ENCODE peak calls at places on chromosomes 16 and 17, in four cellular contexts. One of them, this sample, is unnamed.

GRCh38 chr16:797120-797420 is 3.5 kb downstream of the GNG13 start:
- DNase-seq in RPMI7951: no peak
- DNase-seq in astrocyte of the cerebellum: no peak
- DNase-seq in T follicular helper cell: no peak
- DNase-seq in this sample: no peak

GRCh38 chr17:76642994-76643393 is 563 bp downstream of the ST6GALNAC1 start:
- DNase-seq in RPMI7951: no peak
- DNase-seq in astrocyte of the cerebellum: no peak
- DNase-seq in T follicular helper cell: no peak
- DNase-seq in this sample: no peak

GRCh38 chr17:33266611-33267010 is 26.5 kb downstream of the ASIC2 start:
- DNase-seq in RPMI7951: no peak
- DNase-seq in T follicular helper cell: no peak
- DNase-seq in astrocyte of the cerebellum: no peak
- DNase-seq in this sample: no peak

GRCh38 chr17:44122825-44123355 is 551 bp downstream of the HDAC5 start:
- DNase-seq in RPMI7951: no peak
- DNase-seq in T follicular helper cell: no peak
- DNase-seq in astrocyte of the cerebellum: no peak
- DNase-seq in this sample: no peak

GRCh38 chr16:87178977-87179376 is 138.2 kb downstream of the C16orf95 start:
- DNase-seq in T follicular helper cell: no peak
- DNase-seq in astrocyte of the cerebellum: no peak
- DNase-seq in RPMI7951: peak; percentile 87
- DNase-seq in this sample: no peak

GRCh38 chr17:37844158-37844976 is 79.8 kb upstream of the TBC1D3K start:
- DNase-seq in astrocyte of the cerebellum: no peak
- DNase-seq in T follicular helper cell: peak; percentile 4
- DNase-seq in RPMI7951: no peak
- DNase-seq in this sample: no peak

GRCh38 chr16:69089091-69089912 is 16.2 kb upstream of the HAS3 start:
- DNase-seq in T follicular helper cell: no peak
- DNase-seq in astrocyte of the cerebellum: no peak
- DNase-seq in RPMI7951: no peak
- DNase-seq in this sample: peak; percentile 76

GRCh38 chr16:12113581-12114375 is 137.2 kb downstream of the SNX29 start:
- DNase-seq in astrocyte of the cerebellum: no peak
- DNase-seq in RPMI7951: peak; percentile 76
- DNase-seq in T follicular helper cell: no peak
- DNase-seq in this sample: no peak

GRCh38 chr17:77963441-77963840 is 4.9 kb downstream of the TNRC6C start:
- DNase-seq in astrocyte of the cerebellum: peak; percentile 96
- DNase-seq in T follicular helper cell: peak; percentile 50
- DNase-seq in RPMI7951: peak; percentile 88
- DNase-seq in this sample: no peak

GRCh38 chr17:29619251-29619650 is 3.5 kb downstream of the CORO6 start:
- DNase-seq in RPMI7951: peak; percentile 63
- DNase-seq in astrocyte of the cerebellum: no peak
- DNase-seq in T follicular helper cell: no peak
- DNase-seq in this sample: no peak

GRCh38 chr16:85891033-85891775 is 7.8 kb upstream of the IRF8 start:
- DNase-seq in astrocyte of the cerebellum: no peak
- DNase-seq in RPMI7951: peak; percentile 46
- DNase-seq in T follicular helper cell: no peak
- DNase-seq in this sample: no peak

GRCh38 chr16:3349175-3349574 is 6.5 kb upstream of the OR2C1 start:
- DNase-seq in astrocyte of the cerebellum: no peak
- DNase-seq in T follicular helper cell: no peak
- DNase-seq in RPMI7951: no peak
- DNase-seq in this sample: peak; percentile 14

GRCh38 chr16:11386791-11387546 is 41.7 kb downstream of the RMI2 start:
- DNase-seq in T follicular helper cell: no peak
- DNase-seq in astrocyte of the cerebellum: no peak
- DNase-seq in RPMI7951: peak; percentile 21
- DNase-seq in this sample: peak; percentile 64

GRCh38 chr17:78390241-78391050 is 12.0 kb downstream of the PGS1 start:
- DNase-seq in T follicular helper cell: no peak
- DNase-seq in astrocyte of the cerebellum: peak; percentile 80
- DNase-seq in RPMI7951: peak; percentile 98
- DNase-seq in this sample: no peak

GRCh38 chr17:71521724-71522123 is 599.1 kb upstream of the SOX9 start:
- DNase-seq in RPMI7951: peak; percentile 25
- DNase-seq in T follicular helper cell: no peak
- DNase-seq in astrocyte of the cerebellum: no peak
- DNase-seq in this sample: no peak

GRCh38 chr17:50132104-50132794 is 2.3 kb upstream of the SAMD14 start:
- DNase-seq in RPMI7951: no peak
- DNase-seq in T follicular helper cell: no peak
- DNase-seq in astrocyte of the cerebellum: no peak
- DNase-seq in this sample: no peak

GRCh38 chr16:88649195-88649923 is 1.5 kb downstream of the CYBA start:
- DNase-seq in RPMI7951: no peak
- DNase-seq in astrocyte of the cerebellum: no peak
- DNase-seq in T follicular helper cell: no peak
- DNase-seq in this sample: no peak

GRCh38 chr17:11997147-11997971 is at the start of gene ZNF18:
- DNase-seq in astrocyte of the cerebellum: peak; percentile 78
- DNase-seq in T follicular helper cell: peak; percentile 92
- DNase-seq in RPMI7951: peak; percentile 88
- DNase-seq in this sample: peak; percentile 92

GRCh38 chr16:50945136-50945535 is 203.2 kb downstream of the CYLD start:
- DNase-seq in astrocyte of the cerebellum: no peak
- DNase-seq in T follicular helper cell: no peak
- DNase-seq in RPMI7951: no peak
- DNase-seq in this sample: no peak

GRCh38 chr16:74667215-74667765 is 613 bp upstream of the RFWD3 start:
- DNase-seq in RPMI7951: peak; percentile 56
- DNase-seq in T follicular helper cell: no peak
- DNase-seq in astrocyte of the cerebellum: no peak
- DNase-seq in this sample: peak; percentile 21

GRCh38 chr17:58289869-58290268 is 9.1 kb upstream of the MPO start:
- DNase-seq in RPMI7951: no peak
- DNase-seq in T follicular helper cell: no peak
- DNase-seq in astrocyte of the cerebellum: no peak
- DNase-seq in this sample: no peak

GRCh38 chr17:47733414-47734288 is 615 bp downstream of the TBX21 start:
- DNase-seq in RPMI7951: no peak
- DNase-seq in T follicular helper cell: no peak
- DNase-seq in astrocyte of the cerebellum: no peak
- DNase-seq in this sample: peak; percentile 16

GRCh38 chr16:31010943-31011342 is 505 bp upstream of the STX1B start:
- DNase-seq in RPMI7951: no peak
- DNase-seq in T follicular helper cell: no peak
- DNase-seq in astrocyte of the cerebellum: no peak
- DNase-seq in this sample: peak; percentile 61

GRCh38 chr17:77212081-77212832 is 71.5 kb downstream of the SEC14L1 start:
- DNase-seq in RPMI7951: no peak
- DNase-seq in astrocyte of the cerebellum: no peak
- DNase-seq in T follicular helper cell: no peak
- DNase-seq in this sample: no peak

GRCh38 chr16:85302018-85302847 is 190.0 kb upstream of the CIBAR2 start:
- DNase-seq in astrocyte of the cerebellum: no peak
- DNase-seq in RPMI7951: peak; percentile 30
- DNase-seq in T follicular helper cell: no peak
- DNase-seq in this sample: no peak

GRCh38 chr16:29312835-29313558 is 93.5 kb downstream of the NPIPB11 start:
- DNase-seq in T follicular helper cell: no peak
- DNase-seq in astrocyte of the cerebellum: no peak
- DNase-seq in RPMI7951: no peak
- DNase-seq in this sample: peak; percentile 68

GRCh38 chr16:72922714-72923113 is 125.2 kb downstream of the ZFHX3 start:
- DNase-seq in RPMI7951: no peak
- DNase-seq in astrocyte of the cerebellum: no peak
- DNase-seq in T follicular helper cell: no peak
- DNase-seq in this sample: peak; percentile 60

GRCh38 chr17:4994081-4994595 is 3.2 kb downstream of the INCA1 start:
- DNase-seq in RPMI7951: no peak
- DNase-seq in T follicular helper cell: no peak
- DNase-seq in astrocyte of the cerebellum: no peak
- DNase-seq in this sample: no peak

GRCh38 chr17:35766903-35767510 is 6.3 kb downstream of the C17orf50 start:
- DNase-seq in astrocyte of the cerebellum: no peak
- DNase-seq in T follicular helper cell: peak; percentile 20
- DNase-seq in RPMI7951: no peak
- DNase-seq in this sample: no peak

GRCh38 chr16:67941469-67942199 is 2.3 kb downstream of the LCAT start:
- DNase-seq in RPMI7951: no peak
- DNase-seq in astrocyte of the cerebellum: no peak
- DNase-seq in T follicular helper cell: no peak
- DNase-seq in this sample: peak; percentile 44

GRCh38 chr17:80760501-80760900 is 215.9 kb downstream of the RPTOR start:
- DNase-seq in T follicular helper cell: no peak
- DNase-seq in astrocyte of the cerebellum: no peak
- DNase-seq in RPMI7951: no peak
- DNase-seq in this sample: no peak

GRCh38 chr17:9334536-9335446 is 240.8 kb downstream of the STX8 start:
- DNase-seq in astrocyte of the cerebellum: no peak
- DNase-seq in T follicular helper cell: no peak
- DNase-seq in RPMI7951: no peak
- DNase-seq in this sample: no peak

GRCh38 chr16:1197237-1197866 is 27.7 kb downstream of the TPSG1 start:
- DNase-seq in T follicular helper cell: no peak
- DNase-seq in RPMI7951: no peak
- DNase-seq in astrocyte of the cerebellum: no peak
- DNase-seq in this sample: no peak

GRCh38 chr17:7058831-7059447 is 15.0 kb upstream of the SLC16A11 start:
- DNase-seq in astrocyte of the cerebellum: no peak
- DNase-seq in T follicular helper cell: no peak
- DNase-seq in RPMI7951: peak; percentile 48
- DNase-seq in this sample: no peak

GRCh38 chr16:89604764-89605163 is 8.7 kb upstream of the DPEP1 start:
- DNase-seq in T follicular helper cell: no peak
- DNase-seq in RPMI7951: no peak
- DNase-seq in astrocyte of the cerebellum: no peak
- DNase-seq in this sample: no peak

GRCh38 chr16:1002399-1003161 is 21.0 kb downstream of the SOX8 start:
- DNase-seq in T follicular helper cell: peak; percentile 24
- DNase-seq in astrocyte of the cerebellum: peak; percentile 59
- DNase-seq in RPMI7951: peak; percentile 94
- DNase-seq in this sample: no peak

GRCh38 chr16:86534779-86535605 is 20.0 kb downstream of the MTHFSD start:
- DNase-seq in astrocyte of the cerebellum: peak; percentile 59
- DNase-seq in T follicular helper cell: no peak
- DNase-seq in RPMI7951: no peak
- DNase-seq in this sample: no peak

GRCh38 chr16:56423584-56424403 is 1.6 kb downstream of the AMFR start:
- DNase-seq in astrocyte of the cerebellum: no peak
- DNase-seq in RPMI7951: no peak
- DNase-seq in T follicular helper cell: no peak
- DNase-seq in this sample: no peak

GRCh38 chr17:77373298-77374169 is 232.8 kb downstream of the SEC14L1 start:
- DNase-seq in RPMI7951: no peak
- DNase-seq in astrocyte of the cerebellum: no peak
- DNase-seq in T follicular helper cell: no peak
- DNase-seq in this sample: no peak

This sample was measured in SK-N-DZ.